ENCODE peak calls at places on chromosomes 16 and 17, in five cellular contexts. B, Q, Y, P and F are unnamed samples.

GRCh38 chr16:17483266-17483864 is 12.6 kb upstream of the XYLT1 start:
- DNase-seq in B (no peak), Q (no peak), Y (no peak), P (no peak), F (no peak)

GRCh38 chr17:33786478-33786877 is 468.6 kb upstream of the CCL2 start:
- DNase-seq in B (no peak), Q (no peak), Y (no peak), P (no peak), F (no peak)

GRCh38 chr17:7063518-7064094 is 16.4 kb downstream of the CLEC10A start:
- DNase-seq in B (no peak), Q (peak), Y (no peak), P (peak), F (peak)

GRCh38 chr16:55773859-55774549 is 58.9 kb downstream of the CES1 start:
- DNase-seq in B (no peak), Q (peak), Y (no peak), P (no peak), F (no peak)

GRCh38 chr16:88705076-88705684 is 1.0 kb downstream of the RNF166 start:
- DNase-seq in B (no peak), Q (no peak), Y (no peak), P (no peak), F (no peak)

GRCh38 chr17:49848019-49848473 is at the start of gene TAC4:
- DNase-seq in B (no peak), Q (no peak), Y (no peak), P (no peak), F (no peak)

GRCh38 chr16:7689234-7689633 is 356.6 kb downstream of the RBFOX1 start:
- DNase-seq in B (no peak), Q (no peak), Y (no peak), P (no peak), F (no peak)

GRCh38 chr16:75044800-75045361 is 46.1 kb downstream of the ZNRF1 start:
- DNase-seq in B (no peak), Q (no peak), Y (no peak), P (no peak), F (peak)

GRCh38 chr17:77496401-77496801 is 355.6 kb downstream of the SEC14L1 start:
- DNase-seq in B (no peak), Q (no peak), Y (no peak), P (no peak), F (no peak)

GRCh38 chr17:60229189-60229802 is 79.5 kb downstream of the CA4 start:
- DNase-seq in B (no peak), Q (peak), Y (no peak), P (peak), F (peak)

GRCh38 chr16:57003439-57004386 is 14.4 kb downstream of the NLRC5 start:
- DNase-seq in B (no peak), Q (no peak), Y (no peak), P (no peak), F (no peak)

GRCh38 chr17:61828694-61829093 is 34.6 kb downstream of the BRIP1 start:
- DNase-seq in B (no peak), Q (no peak), Y (no peak), P (no peak), F (no peak)

GRCh38 chr16:57889960-57890751 is 80.8 kb downstream of the CNGB1 start:
- DNase-seq in B (no peak), Q (no peak), Y (no peak), P (peak), F (no peak)

GRCh38 chr17:17075037-17075755 is 32.9 kb downstream of the MPRIP start:
- DNase-seq in B (no peak), Q (no peak), Y (no peak), P (peak), F (peak)

GRCh38 chr17:17694229-17695081 is 13.2 kb downstream of the RAI1 start:
- DNase-seq in B (peak), Q (peak), Y (peak), P (peak), F (peak)

GRCh38 chr17:8994319-8994718 is 27.0 kb upstream of the NTN1 start:
- DNase-seq in B (peak), Q (peak), Y (peak), P (peak), F (peak)

GRCh38 chr17:35449371-35449931 is 885 bp upstream of the SLFN13 start:
- DNase-seq in B (no peak), Q (no peak), Y (no peak), P (no peak), F (no peak)

GRCh38 chr17:5793899-5794298 is 209.6 kb upstream of the NLRP1 start:
- DNase-seq in B (no peak), Q (no peak), Y (no peak), P (no peak), F (peak)